ENCODE peak calls at places on chromosomes 12 and 14, in eight cellular contexts. K is IMR-90, E is lower leg skin, F is stomach, G is K562, R is heart left ventricle, X is A549, T is adrenal gland. M is an unnamed sample.
A peak's percentile ranks its signal among the peaks of the same experiment; 100 is the strongest.

GRCh38 chr12:124073636-124074035 is 100.6 kb downstream of the ZNF664 start:
- DNase-seq in R (no peak), T (no peak), G (no peak), X (no peak), K (no peak), E (no peak), F (no peak), M (no peak)

GRCh38 chr14:28952707-28953106 is 186.1 kb downstream of the FOXG1 start:
- DNase-seq in K (no peak), T (no peak), X (no peak), G (no peak), E (no peak), F (no peak), R (no peak), M (no peak)

GRCh38 chr14:61505815-61506809 is 184.7 kb downstream of the PRKCH start:
- DNase-seq in F (no peak), T (no peak), R (no peak), K (peak; percentile 71), X (no peak), G (no peak), E (no peak), M (no peak)

GRCh38 chr14:90039253-90040010 is 22.4 kb upstream of the KCNK13 start:
- DNase-seq in T (no peak), G (no peak), R (no peak), F (no peak), E (no peak), K (peak; percentile 24), X (no peak), M (no peak)

GRCh38 chr12:53578783-53579182 is 47.4 kb downstream of the ATF7 start:
- DNase-seq in G (no peak), T (no peak), E (no peak), X (no peak), R (no peak), K (no peak), F (no peak), M (no peak)

GRCh38 chr14:81303258-81303935 is 82.6 kb upstream of the GTF2A1 start:
- DNase-seq in G (peak; percentile 77), X (peak; percentile 48), R (no peak), T (peak; percentile 63), K (no peak), F (peak; percentile 83), E (peak; percentile 24), M (peak; percentile 81)

GRCh38 chr14:22602853-22603252 is 4.8 kb downstream of the ABHD4 start:
- DNase-seq in T (no peak), K (peak; percentile 57), G (no peak), E (no peak), X (peak; percentile 73), F (no peak), R (no peak), M (peak; percentile 51)

GRCh38 chr14:21528381-21529348 is 2.5 kb upstream of the SALL2 start:
- DNase-seq in X (no peak), E (no peak), F (no peak), R (no peak), K (peak; percentile 52), T (no peak), G (peak; percentile 70), M (peak; percentile 60)

GRCh38 chr12:52151859-52152783 is 39.7 kb downstream of the KRT80 start:
- DNase-seq in X (peak; percentile 94), F (peak; percentile 79), E (peak; percentile 69), T (peak; percentile 72), R (peak; percentile 71), G (peak; percentile 75), K (peak; percentile 41), M (peak; percentile 64)

GRCh38 chr12:120429368-120429767 is 8.5 kb upstream of the COX6A1 start:
- DNase-seq in F (no peak), K (no peak), R (no peak), X (no peak), T (no peak), G (no peak), E (no peak), M (no peak)

GRCh38 chr12:101779626-101780025 is 40.4 kb upstream of the SYCP3 start:
- DNase-seq in R (no peak), K (no peak), E (no peak), G (no peak), T (no peak), F (no peak), X (no peak), M (no peak)

GRCh38 chr12:11798856-11799530 is 149.5 kb downstream of the ETV6 start:
- DNase-seq in G (peak; percentile 71), E (no peak), T (peak; percentile 63), R (peak; percentile 51), F (no peak), K (peak; percentile 88), X (no peak), M (no peak)

GRCh38 chr12:6946033-6946919 is 2.5 kb downstream of the C12orf57 start:
- DNase-seq in T (peak; percentile 96), G (peak; percentile 87), E (no peak), R (no peak), F (peak; percentile 97), K (no peak), X (peak; percentile 96), M (no peak)

GRCh38 chr12:99152337-99152736 is 495.2 kb upstream of the GARIN6 start:
- DNase-seq in G (no peak), E (no peak), T (no peak), K (no peak), F (no peak), X (no peak), R (no peak), M (no peak)

GRCh38 chr12:63064080-63064479 is 86.9 kb downstream of the AVPR1A start:
- DNase-seq in T (no peak), R (no peak), G (no peak), E (no peak), X (no peak), K (peak; percentile 46), F (no peak), M (no peak)

DNA sequence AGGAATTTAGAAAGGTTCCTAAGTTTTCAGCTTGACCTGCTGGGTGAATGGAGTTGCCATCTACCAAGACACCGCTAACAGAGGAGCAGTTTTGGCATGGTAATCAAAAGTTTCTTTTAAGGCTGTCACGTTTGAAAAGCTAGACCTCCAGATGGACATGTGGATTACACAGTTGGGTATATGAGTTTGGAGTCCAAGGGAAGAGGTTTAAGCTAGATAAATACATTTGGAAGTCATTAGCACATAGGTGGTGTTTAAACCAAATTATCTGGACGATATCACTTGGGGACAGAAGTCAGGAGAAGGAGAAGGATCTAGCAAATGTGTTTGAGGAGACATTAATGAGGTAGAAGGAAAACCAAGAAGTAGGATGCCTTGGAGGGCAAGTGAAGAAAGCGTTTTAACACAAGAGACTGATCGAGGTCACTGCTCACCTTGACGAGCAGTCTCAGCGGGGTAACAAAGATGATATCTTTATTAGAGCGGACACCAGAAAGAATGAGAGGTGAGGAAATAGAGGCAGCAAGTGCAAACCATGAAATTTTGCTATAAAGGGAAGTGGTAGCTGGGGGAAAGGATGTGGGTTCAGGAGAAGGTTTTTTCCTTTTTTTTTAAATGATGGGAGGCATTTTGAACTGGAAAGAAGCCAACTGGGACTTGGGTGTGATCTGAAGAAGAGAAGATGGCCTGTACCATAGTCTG is 17.6 kb downstream of the PNP start:
- DNase-seq in K (no peak), F (no peak), G (no peak), R (no peak), E (no peak), T (no peak), X (no peak), M (peak; percentile 27)
- TF ChIP-seq POLR2A in K (no peak), F (no peak), G (no peak), R (no peak), E (no peak), T (no peak), X (no peak), M (no peak)

GRCh38 chr12:2998789-2999264 is 39.6 kb downstream of the TEAD4 start:
- DNase-seq in K (peak; percentile 88), R (peak; percentile 81), G (peak; percentile 93), X (no peak), F (no peak), T (no peak), E (no peak), M (no peak)
- TF ChIP-seq POLR2A in K (no peak), R (no peak), G (no peak), X (no peak), F (no peak), T (no peak), E (no peak), M (no peak)

DNA sequence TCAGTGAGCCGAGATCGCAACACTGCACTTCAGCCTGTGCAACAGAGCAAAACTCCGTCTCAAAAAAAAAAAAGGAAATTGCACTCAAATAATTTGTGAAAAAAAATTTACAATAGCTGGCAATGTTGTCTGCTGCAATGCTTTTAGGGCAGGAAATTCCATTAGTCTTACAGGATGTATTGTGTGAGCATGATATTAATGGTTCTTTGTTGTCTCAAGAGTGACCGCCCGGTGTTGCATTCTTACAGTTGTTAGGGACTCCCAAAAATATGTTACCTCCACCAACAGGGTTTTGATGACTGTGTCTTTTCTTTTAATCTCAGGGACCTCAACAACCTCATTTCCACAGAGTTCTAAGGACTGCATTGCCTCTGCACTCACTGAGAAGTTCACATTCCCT is 44.8 kb downstream of the PZP start:
- DNase-seq in R (peak; percentile 30), T (no peak), E (no peak), X (no peak), F (no peak), G (no peak), K (no peak), M (no peak)
- TF ChIP-seq POLR2A in R (no peak), T (no peak), E (no peak), X (no peak), F (no peak), G (no peak), K (no peak), M (no peak)

GRCh38 chr14:59032821-59033220 is 155.6 kb upstream of the DAAM1 start:
- DNase-seq in E (no peak), T (no peak), K (no peak), X (no peak), F (no peak), G (no peak), R (no peak), M (no peak)
- TF ChIP-seq POLR2A in E (no peak), T (no peak), K (no peak), X (no peak), F (no peak), G (no peak), R (no peak), M (no peak)

GRCh38 chr12:122421263-122421814 is 1.1 kb downstream of the CLIP1 start:
- DNase-seq in F (peak; percentile 35), T (peak; percentile 82), E (peak; percentile 58), K (peak; percentile 47), X (peak; percentile 75), R (peak; percentile 43), G (peak; percentile 53), M (peak; percentile 37)

GRCh38 chr12:122422769-122423257 is 344 bp upstream of the CLIP1 start:
- DNase-seq in X (peak; percentile 76), T (peak; percentile 71), R (peak; percentile 25), F (no peak), K (peak; percentile 54), G (peak; percentile 73), E (no peak), M (peak; percentile 56)

GRCh38 chr12:122421815-122422737 is at the start of gene CLIP1:
- DNase-seq in X (peak; percentile 79), R (peak; percentile 72), K (peak; percentile 65), E (peak; percentile 27), G (peak; percentile 74), F (peak; percentile 72), T (peak; percentile 76), M (peak; percentile 68)

GRCh38 chr12:122420471-122421262 is 1.8 kb downstream of the CLIP1 start:
- DNase-seq in R (no peak), T (no peak), E (no peak), F (no peak), X (no peak), K (no peak), G (no peak), M (peak; percentile 29)

GRCh38 chr12:122423258-122424165 is 1.0 kb upstream of the CLIP1 start:
- DNase-seq in F (no peak), R (peak; percentile 28), E (no peak), T (no peak), G (peak; percentile 60), X (peak; percentile 77), K (peak; percentile 62), M (peak; percentile 32)
- TF ChIP-seq POLR2A in F (no peak), R (no peak), E (no peak), T (peak; percentile 23), G (peak; percentile 84), X (peak; percentile 40), K (no peak), M (no peak)

M was measured in erythroblast.